ENCODE peak calls at places on chromosomes 1 and 21, in nine cellular contexts. O is psoas muscle; L is upper lobe of right lung; B is IMR-90; T is CD4-positive, CD25-positive, alpha-beta regulatory T cell; W is uterus; E is stomach; R is left ventricle myocardium inferior; P is mucosa of descending colon. Z is an unnamed sample.

GRCh38 chr1:67645495-67646144 is 39.4 kb upstream of the GADD45A start:
- DNase-seq in O (peak; percentile 58), L (no peak), B (no peak), T (no peak), W (peak; percentile 50), E (peak; percentile 71), R (peak; percentile 74), P (no peak), Z (no peak)

GRCh38 chr1:22611530-22611947 is 24.9 kb upstream of the C1QA start:
- DNase-seq in O (peak; percentile 35), L (no peak), B (peak; percentile 56), T (peak; percentile 10), W (no peak), E (no peak), R (peak; percentile 42), P (peak; percentile 49), Z (no peak)

GRCh38 chr1:228453614-228454013 is 33.6 kb upstream of the RNF187 start:
- DNase-seq in O (no peak), L (no peak), B (no peak), T (no peak), W (no peak), E (no peak), R (no peak), P (no peak), Z (no peak)

GRCh38 chr1:54301494-54301893 is 101.5 kb downstream of the MRPL37 start:
- DNase-seq in O (no peak), L (no peak), B (no peak), T (no peak), W (no peak), E (no peak), R (no peak), P (no peak), Z (no peak)

GRCh38 chr1:236645016-236645680 is 40.8 kb upstream of the HEATR1 start:
- DNase-seq in O (no peak), L (no peak), B (no peak), T (no peak), W (no peak), E (no peak), R (no peak), P (no peak), Z (no peak)

GRCh38 chr21:27776925-27777553 is 810.2 kb upstream of the ADAMTS5 start:
- DNase-seq in O (no peak), L (no peak), B (no peak), T (no peak), W (no peak), E (peak; percentile 54), R (peak; percentile 25), P (peak; percentile 41), Z (no peak)

GRCh38 chr1:1778827-1779675 is 781 bp upstream of the NADK start:
- DNase-seq in O (peak; percentile 73), L (peak; percentile 97), B (no peak), T (peak; percentile 69), W (no peak), E (peak; percentile 92), R (peak; percentile 80), P (peak; percentile 95), Z (peak; percentile 86)

GRCh38 chr1:214108097-214108446 is 120.3 kb downstream of the PROX1 start:
- DNase-seq in O (no peak), L (no peak), B (no peak), T (no peak), W (no peak), E (no peak), R (no peak), P (no peak), Z (no peak)

GRCh38 chr1:3541930-3542329 is 69.4 kb downstream of the MEGF6 start:
- DNase-seq in O (no peak), L (no peak), B (no peak), T (no peak), W (no peak), E (no peak), R (no peak), P (no peak), Z (no peak)

GRCh38 chr1:159958721-159959380 is 4.8 kb upstream of the SLAMF9 start:
- DNase-seq in O (no peak), L (no peak), B (no peak), T (no peak), W (no peak), E (no peak), R (no peak), P (no peak), Z (no peak)

GRCh38 chr1:230068952-230069684 is 2.1 kb downstream of the GALNT2 start:
- DNase-seq in O (no peak), L (peak; percentile 37), B (no peak), T (peak; percentile 5), W (no peak), E (peak; percentile 43), R (no peak), P (peak; percentile 34), Z (no peak)

GRCh38 chr1:232904566-232904965 is 45.8 kb upstream of the NTPCR start:
- DNase-seq in O (no peak), L (no peak), B (peak; percentile 89), T (no peak), W (no peak), E (no peak), R (no peak), P (no peak), Z (no peak)

GRCh38 chr1:116990612-116991151 is 10.9 kb upstream of the CD101 start:
- DNase-seq in O (peak; percentile 89), L (no peak), B (peak; percentile 43), T (no peak), W (no peak), E (no peak), R (peak; percentile 89), P (peak; percentile 54), Z (no peak)

GRCh38 chr1:174883361-174883760 is 116.4 kb upstream of the CACYBP start:
- DNase-seq in O (no peak), L (no peak), B (peak; percentile 46), T (peak; percentile 8), W (no peak), E (no peak), R (no peak), P (no peak), Z (no peak)

DNA sequence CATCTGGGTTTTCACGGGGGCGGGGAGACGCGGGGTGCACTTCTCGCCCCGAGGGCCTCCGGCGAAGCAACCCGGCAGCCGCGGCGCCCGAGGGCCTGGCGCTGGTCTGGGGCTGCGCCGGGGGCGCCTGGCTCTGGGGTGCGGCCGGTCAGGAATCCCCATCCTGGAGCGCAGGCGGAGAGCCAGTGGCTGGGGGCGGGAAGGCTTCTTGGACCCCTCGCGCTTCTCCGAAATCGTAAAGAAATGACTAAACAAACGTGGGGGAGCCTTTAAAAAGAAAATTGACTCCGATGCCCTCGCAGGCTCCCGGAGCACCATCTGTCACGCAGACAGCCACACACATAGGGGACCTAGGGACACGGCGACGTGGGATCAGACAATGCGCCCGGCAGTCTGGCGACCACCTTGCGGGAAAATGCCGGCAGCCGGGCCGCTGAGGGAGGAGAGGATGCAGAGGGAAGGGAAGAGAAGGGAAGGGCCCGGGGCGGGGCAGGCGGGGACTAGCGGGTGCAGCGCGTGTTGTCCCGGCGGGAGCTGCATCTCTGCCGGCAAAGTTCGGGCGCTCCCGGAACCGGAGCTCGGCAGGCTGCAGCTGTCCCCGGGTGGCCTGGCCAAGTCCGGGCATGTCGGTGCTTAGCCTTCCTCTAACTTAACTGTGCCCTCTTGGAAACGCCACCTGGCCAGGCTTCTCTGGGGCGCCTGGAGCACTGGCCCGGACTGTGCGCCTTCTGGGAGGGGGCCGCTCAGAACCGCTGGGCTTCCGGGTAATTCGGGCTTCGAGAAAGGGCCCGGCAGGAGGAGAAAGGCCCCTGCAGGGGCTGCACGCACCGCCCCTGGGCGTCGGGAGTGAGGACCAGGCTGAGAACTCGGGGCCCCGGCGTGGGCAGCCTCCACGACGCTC is 1.9 kb downstream of the NHLH2 start:
- DNase-seq in O (peak; percentile 31), L (peak; percentile 75), B (no peak), T (no peak), W (no peak), E (peak; percentile 31), R (no peak), P (peak; percentile 36), Z (no peak)
- H3K4me3 ChIP-seq in O (peak overlapping the region; percentile 53), L (peak overlapping the region; percentile 36), B (peak overlapping the region; percentile 28), T (no peak overlapping the region), W (no peak overlapping the region), E (peak overlapping the region; percentile 35), R (peak overlapping the region; percentile 59), P (no peak overlapping the region), Z (no peak overlapping the region)

DNA sequence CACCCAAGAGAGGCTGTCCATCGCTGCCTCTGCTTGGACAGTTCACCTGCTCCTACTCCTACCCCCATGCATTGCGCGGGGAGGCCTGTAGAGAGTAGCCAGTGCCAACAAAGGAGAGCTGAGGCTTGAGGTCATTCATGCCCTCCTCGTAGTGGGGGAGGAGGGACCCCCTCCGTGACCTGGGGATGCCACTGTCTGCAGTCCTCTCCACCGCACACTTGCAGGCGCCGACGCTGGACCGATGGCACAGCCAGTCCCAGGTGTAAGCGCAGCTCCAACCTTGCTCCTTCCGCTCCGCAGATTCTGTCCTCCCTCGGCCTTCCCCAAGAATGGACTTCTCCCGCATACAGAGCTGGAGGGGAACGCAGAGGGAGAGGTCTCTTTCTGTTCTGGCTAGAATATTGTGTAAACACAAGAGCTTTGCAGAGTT is 672 bp upstream of the PHLDA3 start:
- DNase-seq in O (no peak), L (no peak), B (no peak), T (no peak), W (no peak), E (no peak), R (no peak), P (no peak), Z (no peak)
- H3K4me3 ChIP-seq in O (peak overlapping the region; percentile 91), L (peak overlapping the region; percentile 74), B (peak overlapping the region; percentile 89), T (no peak overlapping the region), W (peak overlapping the region; percentile 64), E (peak overlapping the region; percentile 71), R (peak overlapping the region; percentile 85), P (no peak overlapping the region), Z (peak overlapping the region; percentile 48)

GRCh38 chr1:183806650-183807049 is 1.7 kb downstream of the RGL1 start:
- DNase-seq in O (no peak), L (no peak), B (no peak), T (no peak), W (no peak), E (no peak), R (no peak), P (no peak), Z (no peak)

GRCh38 chr1:183804916-183805734 is at the start of gene RGL1:
- DNase-seq in O (peak; percentile 81), L (peak; percentile 88), B (peak; percentile 75), T (peak; percentile 2), W (peak; percentile 79), E (peak; percentile 46), R (peak; percentile 76), P (peak; percentile 59), Z (no peak)

GRCh38 chr1:183801649-183802048 is 3.3 kb upstream of the RGL1 start:
- DNase-seq in O (no peak), L (no peak), B (no peak), T (no peak), W (no peak), E (no peak), R (no peak), P (no peak), Z (no peak)

GRCh38 chr1:183806086-183806485 is 1.2 kb downstream of the RGL1 start:
- DNase-seq in O (no peak), L (no peak), B (peak; percentile 50), T (no peak), W (no peak), E (no peak), R (no peak), P (no peak), Z (no peak)

GRCh38 chr1:183804382-183804781 is 538 bp upstream of the RGL1 start:
- DNase-seq in O (no peak), L (no peak), B (no peak), T (no peak), W (no peak), E (no peak), R (no peak), P (no peak), Z (no peak)
- H3K4me3 ChIP-seq in O (peak overlapping the region; percentile 71), L (peak overlapping the region; percentile 72), B (no peak overlapping the region), T (no peak overlapping the region), W (peak overlapping the region; percentile 55), E (peak overlapping the region; percentile 57), R (peak overlapping the region; percentile 76), P (no peak overlapping the region), Z (no peak overlapping the region)

GRCh38 chr1:167721617-167722151 is at the start of gene MPZL1:
- DNase-seq in O (peak; percentile 96), L (peak; percentile 97), B (peak; percentile 92), T (peak; percentile 87), W (peak; percentile 96), E (peak; percentile 98), R (peak; percentile 97), P (peak; percentile 99), Z (peak; percentile 78)
- H3K4me3 ChIP-seq in O (peak within 1 kb of the TSS; percentile 96), L (peak within 1 kb of the TSS; percentile 83), B (peak within 1 kb of the TSS; percentile 89), T (peak within 1 kb of the TSS; percentile 78), W (peak within 1 kb of the TSS; percentile 77), E (peak within 1 kb of the TSS; percentile 98), R (peak within 1 kb of the TSS; percentile 96), P (peak within 1 kb of the TSS; percentile 95), Z (peak within 1 kb of the TSS; percentile 88)